ENCODE peak calls at places on chromosomes 4 and X, in four cellular contexts. P is naive thymus-derived CD4-positive, alpha-beta T cell; G is fibroblast of the conjunctiva; C is RWPE1. N is an unnamed sample.

GRCh38 chr4:119559044-119559647 is 69.5 kb downstream of the PDE5A start:
- DNase-seq in P (no peak), G (peak; percentile 62), C (peak; percentile 21), N (peak; percentile 45)

GRCh38 chr4:124697441-124697840 is 15.1 kb downstream of the ANKRD50 start:
- DNase-seq in P (no peak), G (no peak), C (no peak), N (no peak)

GRCh38 chrX:148290937-148291336 is 209.5 kb upstream of the AFF2 start:
- DNase-seq in P (no peak), G (no peak), C (no peak), N (no peak)

GRCh38 chr4:18366762-18367358 is 345.3 kb upstream of the LCORL start:
- DNase-seq in P (peak; percentile 0), G (peak; percentile 52), C (no peak), N (peak; percentile 5)

GRCh38 chrX:17413228-17413627 is 38.2 kb downstream of the NHS start:
- DNase-seq in P (no peak), G (no peak), C (peak; percentile 39), N (no peak)

GRCh38 chr4:8939887-8940742 is 68.5 kb upstream of the HMX1 start:
- DNase-seq in P (no peak), G (no peak), C (no peak), N (peak; percentile 33)

GRCh38 chr4:180449395-180449956 is 1793.7 kb upstream of the TENM3 start:
- DNase-seq in P (no peak), G (no peak), C (peak; percentile 42), N (peak; percentile 53)

GRCh38 chr4:10115657-10116624 is 658 bp downstream of the WDR1 start:
- DNase-seq in P (peak; percentile 73), G (no peak), C (peak; percentile 73), N (peak; percentile 74)

GRCh38 chrX:129808163-129808828 is 28.5 kb downstream of the SASH3 start:
- DNase-seq in P (no peak), G (peak; percentile 22), C (no peak), N (no peak)

GRCh38 chrX:149365552-149365951 is 139.6 kb downstream of the IDS start:
- DNase-seq in P (no peak), G (no peak), C (no peak), N (no peak)

GRCh38 chrX:121831601-121832000 is 784.2 kb downstream of the GLUD2 start:
- DNase-seq in P (no peak), G (no peak), C (no peak), N (no peak)

GRCh38 chr4:52273885-52274284 is 222.8 kb downstream of the SPATA18 start:
- DNase-seq in P (no peak), G (no peak), C (no peak), N (no peak)

GRCh38 chr4:25913056-25913850 is 767 bp upstream of the SMIM20 start:
- DNase-seq in P (peak; percentile 43), G (no peak), C (no peak), N (peak; percentile 52)

GRCh38 chrX:12497832-12498591 is 293.2 kb upstream of the PRPS2 start:
- DNase-seq in P (no peak), G (no peak), C (no peak), N (peak; percentile 25)

GRCh38 chr4:34261799-34262314 is 1982.5 kb downstream of the ARAP2 start:
- DNase-seq in P (no peak), G (no peak), C (no peak), N (no peak)

GRCh38 chr4:11632488-11632887 is 203.8 kb upstream of the HS3ST1 start:
- DNase-seq in P (no peak), G (no peak), C (peak; percentile 49), N (no peak)

GRCh38 chrX:107571296-107571998 is 56.9 kb upstream of the PRPS1 start:
- DNase-seq in P (no peak), G (peak; percentile 53), C (peak; percentile 84), N (no peak)

GRCh38 chrX:133151320-133151719 is 54.4 kb upstream of the USP26 start:
- DNase-seq in P (no peak), G (no peak), C (no peak), N (no peak)

GRCh38 chr4:75678965-75679364 is 5.8 kb upstream of the G3BP2 start:
- DNase-seq in P (no peak), G (no peak), C (no peak), N (no peak)

GRCh38 chr4:6855692-6856297 is 53.8 kb upstream of the TBC1D14 start:
- DNase-seq in P (no peak), G (peak; percentile 70), C (no peak), N (no peak)

GRCh38 chrX:44459501-44459900 is 83.2 kb downstream of the FUNDC1 start:
- DNase-seq in P (no peak), G (no peak), C (peak; percentile 36), N (no peak)

GRCh38 chr4:104749062-104749461 is 254.4 kb upstream of the CXXC4 start:
- DNase-seq in P (no peak), G (no peak), C (no peak), N (no peak)

GRCh38 chr4:41363384-41363981 is 106.8 kb downstream of the UCHL1 start:
- DNase-seq in P (no peak), G (peak; percentile 22), C (peak; percentile 42), N (no peak)

GRCh38 chrX:150635952-150636351 is 57.2 kb upstream of the MTMR1 start:
- DNase-seq in P (no peak), G (peak; percentile 23), C (peak; percentile 60), N (no peak)

GRCh38 chr4:1752284-1753041 is 31.1 kb downstream of the TACC3 start:
- DNase-seq in P (no peak), G (no peak), C (no peak), N (no peak)

GRCh38 chr4:81165853-81166430 is 49.1 kb downstream of the PRKG2 start:
- DNase-seq in P (no peak), G (peak; percentile 56), C (no peak), N (no peak)

GRCh38 chr4:119627267-119628190 is 1.1 kb downstream of the PDE5A start:
- DNase-seq in P (peak; percentile 59), G (peak; percentile 59), C (peak; percentile 65), N (peak; percentile 92)

GRCh38 chrX:115553171-115553570 is 7.8 kb upstream of the PLS3 start:
- DNase-seq in P (no peak), G (no peak), C (no peak), N (no peak)

GRCh38 chrX:154593201-154593600 is 8.3 kb downstream of the CTAG1A start:
- DNase-seq in P (no peak), G (no peak), C (no peak), N (no peak)

GRCh38 chr4:66169341-66169740 is 499.1 kb upstream of the EPHA5 start:
- DNase-seq in P (no peak), G (no peak), C (peak; percentile 1), N (peak; percentile 1)

GRCh38 chrX:70446380-70447350 is 2.0 kb downstream of the DLG3 start:
- DNase-seq in P (no peak), G (no peak), C (no peak), N (no peak)

GRCh38 chrX:87687703-87688102 is 170.1 kb downstream of the KLHL4 start:
- DNase-seq in P (no peak), G (no peak), C (no peak), N (no peak)

GRCh38 chr4:140659935-140660710 is 91.4 kb upstream of the UCP1 start:
- DNase-seq in P (no peak), G (no peak), C (no peak), N (no peak)

GRCh38 chr4:94352996-94353395 is 10.4 kb upstream of the HPGDS start:
- DNase-seq in P (no peak), G (no peak), C (no peak), N (no peak)

GRCh38 chr4:184536070-184536880 is 61.9 kb upstream of the IRF2 start:
- DNase-seq in P (no peak), G (no peak), C (no peak), N (no peak)